ENCODE peak calls at places on chromosomes 7 and 10, in six cellular contexts. R, C, L, Z, U and W are unnamed samples.

GRCh38 chr10:131224106-131224505 is 87.4 kb downstream of the TCERG1L start:
- DNase-seq in R (no peak), C (no peak), L (no peak), Z (no peak), U (no peak), W (no peak)

GRCh38 chr7:28666144-28666543 is 253.8 kb downstream of the CREB5 start:
- DNase-seq in R (no peak), C (no peak), L (peak), Z (no peak), U (no peak), W (no peak)

GRCh38 chr7:128961030-128961659 is 23.4 kb downstream of the IRF5 start:
- DNase-seq in R (no peak), C (no peak), L (peak), Z (peak), U (no peak), W (no peak)

GRCh38 chr7:139820089-139820488 is 9.0 kb upstream of the TBXAS1 start:
- DNase-seq in R (no peak), C (no peak), L (no peak), Z (no peak), U (no peak), W (no peak)

GRCh38 chr10:13809447-13809846 is 222.7 kb downstream of the PRPF18 start:
- DNase-seq in R (no peak), C (no peak), L (no peak), Z (no peak), U (no peak), W (no peak)

GRCh38 chr7:129053938-129054437 is 923 bp downstream of the TNPO3 start:
- DNase-seq in R (no peak), C (no peak), L (peak), Z (no peak), U (no peak), W (no peak)

GRCh38 chr10:78146200-78146599 is 112.5 kb downstream of the RPS24 start:
- DNase-seq in R (no peak), C (no peak), L (no peak), Z (no peak), U (no peak), W (no peak)

GRCh38 chr7:149284343-149284742 is 22.3 kb downstream of the ZNF783 start:
- DNase-seq in R (no peak), C (peak), L (no peak), Z (no peak), U (no peak), W (peak)

GRCh38 chr10:31574566-31574965 is 255.6 kb downstream of the ZEB1 start:
- DNase-seq in R (no peak), C (no peak), L (no peak), Z (no peak), U (no peak), W (no peak)

GRCh38 chr10:91925022-91925320 is 1.4 kb downstream of the BTAF1 start:
- DNase-seq in R (no peak), C (no peak), L (no peak), Z (no peak), U (no peak), W (no peak)

GRCh38 chr7:143901360-143901709 is 641 bp downstream of the TCAF1 start:
- DNase-seq in R (peak), C (no peak), L (peak), Z (no peak), U (no peak), W (no peak)

GRCh38 chr7:98956937-98957336 is 78.6 kb downstream of the TRRAP start:
- DNase-seq in R (peak), C (no peak), L (no peak), Z (no peak), U (no peak), W (no peak)

GRCh38 chr10:33249659-33250058 is 84.8 kb downstream of the NRP1 start:
- DNase-seq in R (no peak), C (no peak), L (no peak), Z (no peak), U (no peak), W (no peak)

GRCh38 chr10:101319241-101319915 is 34.6 kb upstream of the BTRC start:
- DNase-seq in R (no peak), C (no peak), L (no peak), Z (no peak), U (no peak), W (no peak)

GRCh38 chr10:114691442-114691941 is 33.4 kb upstream of the ABLIM1 start:
- DNase-seq in R (no peak), C (no peak), L (peak), Z (no peak), U (no peak), W (no peak)

GRCh38 chr10:129501652-129502436 is 34.8 kb downstream of the MGMT start:
- DNase-seq in R (no peak), C (no peak), L (no peak), Z (no peak), U (no peak), W (no peak)

GRCh38 chr7:27124096-27124978 is 6.2 kb downstream of the HOXA4 start:
- DNase-seq in R (no peak), C (no peak), L (no peak), Z (no peak), U (no peak), W (no peak)

GRCh38 chr7:867406-868188 is 8.8 kb upstream of the GET4 start:
- DNase-seq in R (peak), C (no peak), L (peak), Z (peak), U (no peak), W (no peak)

GRCh38 chr10:133439517-133440461 is 14.0 kb upstream of the SCART1 start:
- DNase-seq in R (no peak), C (no peak), L (no peak), Z (no peak), U (no peak), W (no peak)